ENCODE peak calls at places on chromosomes 13 and 19, in four cellular contexts. One of them, this sample, is unnamed.

GRCh38 chr13:112850273-112850672 is 118.7 kb upstream of the MCF2L start:
- DNase-seq in AG10803: no peak
- DNase-seq in activated CD4-positive, alpha-beta T cell treated with anti-CD3 and anti-CD28 coated beads, Interleukin-2, amount 50 U/mL, for 48 hours: no peak
- DNase-seq in stimulated activated CD8-positive, alpha-beta memory T cell treated with anti-CD3 and anti-CD28 coated beads, Interleukin-4, amount 100 ng/mL, for 1 hour: no peak
- DNase-seq in this sample: no peak

GRCh38 chr13:30097695-30098094 is 209.7 kb downstream of the KATNAL1 start:
- DNase-seq in AG10803: no peak
- DNase-seq in activated CD4-positive, alpha-beta T cell treated with anti-CD3 and anti-CD28 coated beads, Interleukin-2, amount 50 U/mL, for 48 hours: no peak
- DNase-seq in stimulated activated CD8-positive, alpha-beta memory T cell treated with anti-CD3 and anti-CD28 coated beads, Interleukin-4, amount 100 ng/mL, for 1 hour: no peak
- DNase-seq in this sample: no peak

GRCh38 chr13:90803210-90803609 is 544.3 kb upstream of the MIR17HG start:
- DNase-seq in activated CD4-positive, alpha-beta T cell treated with anti-CD3 and anti-CD28 coated beads, Interleukin-2, amount 50 U/mL, for 48 hours: no peak
- DNase-seq in AG10803: no peak
- DNase-seq in stimulated activated CD8-positive, alpha-beta memory T cell treated with anti-CD3 and anti-CD28 coated beads, Interleukin-4, amount 100 ng/mL, for 1 hour: no peak
- DNase-seq in this sample: no peak

GRCh38 chr19:10927691-10928562 is 512 bp downstream of the YIPF2 start:
- DNase-seq in stimulated activated CD8-positive, alpha-beta memory T cell treated with anti-CD3 and anti-CD28 coated beads, Interleukin-4, amount 100 ng/mL, for 1 hour: no peak
- DNase-seq in AG10803: peak; percentile 25
- DNase-seq in activated CD4-positive, alpha-beta T cell treated with anti-CD3 and anti-CD28 coated beads, Interleukin-2, amount 50 U/mL, for 48 hours: peak; percentile 18
- DNase-seq in this sample: no peak

GRCh38 chr19:13160557-13160956 is 10.3 kb downstream of the IER2 start:
- DNase-seq in AG10803: peak; percentile 67
- DNase-seq in stimulated activated CD8-positive, alpha-beta memory T cell treated with anti-CD3 and anti-CD28 coated beads, Interleukin-4, amount 100 ng/mL, for 1 hour: no peak
- DNase-seq in activated CD4-positive, alpha-beta T cell treated with anti-CD3 and anti-CD28 coated beads, Interleukin-2, amount 50 U/mL, for 48 hours: no peak
- DNase-seq in this sample: no peak

GRCh38 chr13:26342898-26343297 is 89.0 kb downstream of the CDK8 start:
- DNase-seq in AG10803: no peak
- DNase-seq in activated CD4-positive, alpha-beta T cell treated with anti-CD3 and anti-CD28 coated beads, Interleukin-2, amount 50 U/mL, for 48 hours: no peak
- DNase-seq in stimulated activated CD8-positive, alpha-beta memory T cell treated with anti-CD3 and anti-CD28 coated beads, Interleukin-4, amount 100 ng/mL, for 1 hour: no peak
- DNase-seq in this sample: no peak

GRCh38 chr19:28968721-28969120 is 244.2 kb downstream of the UQCRFS1 start:
- DNase-seq in activated CD4-positive, alpha-beta T cell treated with anti-CD3 and anti-CD28 coated beads, Interleukin-2, amount 50 U/mL, for 48 hours: no peak
- DNase-seq in stimulated activated CD8-positive, alpha-beta memory T cell treated with anti-CD3 and anti-CD28 coated beads, Interleukin-4, amount 100 ng/mL, for 1 hour: no peak
- DNase-seq in AG10803: no peak
- DNase-seq in this sample: no peak

GRCh38 chr19:3712663-3713531 is 4.7 kb downstream of the TJP3 start:
- DNase-seq in AG10803: no peak
- DNase-seq in activated CD4-positive, alpha-beta T cell treated with anti-CD3 and anti-CD28 coated beads, Interleukin-2, amount 50 U/mL, for 48 hours: no peak
- DNase-seq in stimulated activated CD8-positive, alpha-beta memory T cell treated with anti-CD3 and anti-CD28 coated beads, Interleukin-4, amount 100 ng/mL, for 1 hour: no peak
- DNase-seq in this sample: no peak

GRCh38 chr19:19321143-19321577 is 531 bp downstream of the MAU2 start:
- DNase-seq in AG10803: peak; percentile 23
- DNase-seq in stimulated activated CD8-positive, alpha-beta memory T cell treated with anti-CD3 and anti-CD28 coated beads, Interleukin-4, amount 100 ng/mL, for 1 hour: no peak
- DNase-seq in activated CD4-positive, alpha-beta T cell treated with anti-CD3 and anti-CD28 coated beads, Interleukin-2, amount 50 U/mL, for 48 hours: peak; percentile 22
- DNase-seq in this sample: no peak

GRCh38 chr13:19090495-19090894 is 91.1 kb downstream of the TUBA3C start:
- DNase-seq in stimulated activated CD8-positive, alpha-beta memory T cell treated with anti-CD3 and anti-CD28 coated beads, Interleukin-4, amount 100 ng/mL, for 1 hour: no peak
- DNase-seq in AG10803: no peak
- DNase-seq in activated CD4-positive, alpha-beta T cell treated with anti-CD3 and anti-CD28 coated beads, Interleukin-2, amount 50 U/mL, for 48 hours: no peak
- DNase-seq in this sample: no peak